ENCODE peak calls at places on chromosomes 12 and 14, in eight cellular contexts. Q is HCT116, S is GM23338, V is neural progenitor cell, D is PC-3, C is MM.1S, X is hepatocyte, L is GM23248. Z is an unnamed sample.

GRCh38 chr14:69298131-69299071 is 38.4 kb downstream of the GALNT16 start:
- DNase-seq in C (no peak), Q (no peak), D (no peak), L (no peak), S (no peak), V (peak; percentile 37), X (no peak), Z (no peak)

GRCh38 chr14:83548061-83548839 is 1981.7 kb upstream of the FLRT2 start:
- DNase-seq in L (no peak), Q (no peak), X (no peak), V (peak; percentile 2), C (no peak), D (peak; percentile 25), S (peak; percentile 5), Z (no peak)

GRCh38 chr12:116133609-116134214 is 143.8 kb downstream of the MED13L start:
- DNase-seq in S (no peak), Q (no peak), C (no peak), D (no peak), X (no peak), L (no peak), V (no peak), Z (no peak)

GRCh38 chr14:51996148-51996746 is 6.9 kb downstream of the RTRAF start:
- DNase-seq in C (no peak), Q (no peak), D (peak; percentile 58), S (peak; percentile 56), X (peak; percentile 55), L (peak; percentile 60), V (peak; percentile 32), Z (peak; percentile 16)

GRCh38 chr12:76782440-76782996 is 18.6 kb downstream of the ZDHHC17 start:
- DNase-seq in D (no peak), X (no peak), L (no peak), Q (no peak), V (no peak), S (no peak), C (no peak), Z (no peak)

GRCh38 chr12:121866331-121866730 is 7.7 kb upstream of the HPD start:
- DNase-seq in S (no peak), V (no peak), C (no peak), L (no peak), Q (no peak), D (no peak), X (no peak), Z (no peak)

GRCh38 chr12:103273645-103274044 is 222.1 kb downstream of the C12orf42 start:
- DNase-seq in Q (no peak), V (no peak), L (no peak), S (no peak), X (peak; percentile 55), D (no peak), C (peak; percentile 71), Z (no peak)

GRCh38 chr12:121400332-121401139 is 618 bp downstream of the RNF34 start:
- DNase-seq in L (peak; percentile 71), D (peak; percentile 68), X (peak; percentile 61), S (peak; percentile 66), V (peak; percentile 60), C (peak; percentile 26), Q (peak; percentile 22), Z (peak; percentile 59)

GRCh38 chr12:4006743-4007142 is 133.5 kb upstream of the PARP11 start:
- DNase-seq in D (peak; percentile 37), Q (no peak), C (no peak), X (no peak), S (no peak), L (no peak), V (no peak), Z (no peak)

GRCh38 chr12:8078400-8078799 is 3.7 kb upstream of the NECAP1 start:
- DNase-seq in D (peak; percentile 29), V (peak; percentile 62), C (peak; percentile 69), Q (peak; percentile 50), X (peak; percentile 59), L (peak; percentile 69), S (peak; percentile 60), Z (peak; percentile 66)

GRCh38 chr12:45285717-45286116 is 69.8 kb downstream of the ANO6 start:
- DNase-seq in X (no peak), V (no peak), Q (no peak), C (no peak), D (no peak), L (no peak), S (peak; percentile 40), Z (no peak)

GRCh38 chr14:89365071-89365801 is 51.8 kb downstream of the FOXN3 start:
- DNase-seq in V (no peak), Q (no peak), L (no peak), D (no peak), X (no peak), S (no peak), C (peak; percentile 6), Z (peak; percentile 82)

GRCh38 chr14:101191882-101192660 is 288.5 kb upstream of the RTL1 start:
- DNase-seq in V (no peak), Q (no peak), S (no peak), D (no peak), X (no peak), C (no peak), L (no peak), Z (no peak)

GRCh38 chr14:96246535-96246839 is 9.5 kb upstream of the BDKRB1 start:
- DNase-seq in L (peak; percentile 100), D (peak; percentile 31), Q (no peak), S (no peak), V (no peak), C (no peak), X (peak; percentile 86), Z (no peak)

GRCh38 chr12:91413591-91413990 is 231.0 kb upstream of the DCN start:
- DNase-seq in S (no peak), X (peak; percentile 70), Q (peak; percentile 51), D (peak; percentile 95), V (no peak), L (peak; percentile 57), C (no peak), Z (no peak)

GRCh38 chr14:105562713-105563346 is 36.4 kb downstream of the TMEM121 start:
- DNase-seq in Q (no peak), L (no peak), V (no peak), D (no peak), S (no peak), X (no peak), C (no peak), Z (peak; percentile 25)

GRCh38 chr14:105568859-105569766 is 42.7 kb downstream of the TMEM121 start:
- DNase-seq in C (no peak), D (no peak), L (no peak), Q (no peak), S (no peak), V (no peak), X (no peak), Z (peak; percentile 10)

GRCh38 chr14:105563347-105563737 is 37.0 kb downstream of the TMEM121 start:
- DNase-seq in S (no peak), V (no peak), C (no peak), Q (no peak), L (no peak), D (no peak), X (no peak), Z (peak; percentile 4)
- TF ChIP-seq EZH2phosphoT487 in S (no peak), V (no peak), C (no peak), Q (no peak), L (no peak), D (no peak), X (no peak), Z (no peak)

GRCh38 chr14:21072102-21072501 is 2.0 kb downstream of the ARHGEF40 start:
- DNase-seq in L (peak; percentile 93), D (no peak), C (no peak), V (no peak), S (peak; percentile 30), X (peak; percentile 56), Q (no peak), Z (no peak)
- H3K4me3 ChIP-seq in L (peak overlapping the region; percentile 87), D (no peak overlapping the region), C (peak overlapping the region; percentile 75), V (peak overlapping the region; percentile 75), S (peak overlapping the region; percentile 95), X (peak overlapping the region; percentile 33), Q (no peak overlapping the region), Z (peak overlapping the region; percentile 68)

DNA sequence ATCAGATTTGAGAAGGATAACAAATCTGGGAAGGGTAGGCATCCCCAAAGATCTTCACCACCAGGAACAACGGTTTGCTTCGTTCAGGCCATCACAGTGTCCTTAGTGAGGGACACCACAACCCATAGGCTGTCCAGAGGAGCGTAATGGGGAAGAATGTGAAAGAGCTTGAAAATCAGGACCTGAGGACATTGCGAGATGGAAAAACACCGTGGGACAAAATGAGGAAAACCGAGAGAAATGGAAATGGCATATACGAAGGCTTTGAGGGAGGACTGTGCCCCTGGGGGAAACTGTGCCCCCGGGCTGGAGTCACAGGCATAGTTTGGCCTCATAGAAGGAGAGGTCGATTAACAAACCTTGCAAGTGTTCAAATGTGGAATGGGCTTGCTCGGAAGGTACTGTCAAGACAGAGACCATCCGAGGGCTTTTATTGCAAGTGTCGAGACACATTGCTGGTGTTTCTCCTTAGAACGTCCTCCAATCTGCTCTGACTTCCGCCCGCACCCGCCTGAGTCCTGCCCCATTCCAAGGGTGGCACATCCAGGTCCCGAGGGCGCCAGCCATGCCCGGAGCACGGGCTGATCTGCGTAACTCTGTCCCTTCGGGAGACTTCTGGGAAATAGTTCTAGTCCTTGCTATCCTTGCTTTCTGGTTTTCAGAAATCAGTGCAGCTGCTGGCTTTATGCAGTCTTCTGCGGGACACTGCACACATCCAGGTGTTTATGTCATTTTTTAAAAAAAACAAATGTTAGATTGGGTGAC is 885 bp upstream of the PALS1 start:
- DNase-seq in D (peak; percentile 67), V (peak; percentile 28), C (peak; percentile 8), Q (no peak), L (peak; percentile 72), X (peak; percentile 52), S (peak; percentile 45), Z (peak; percentile 31)
- TF ChIP-seq EZH2phosphoT487 in D (no peak), V (no peak), C (no peak), Q (no peak), L (no peak), X (no peak), S (no peak), Z (no peak)

GRCh38 chr14:53354331-53354730 is 201.2 kb upstream of the DDHD1 start:
- DNase-seq in X (no peak), C (no peak), L (no peak), V (no peak), Q (no peak), D (no peak), S (no peak), Z (no peak)

GRCh38 chr14:53356361-53357150 is 203.4 kb upstream of the DDHD1 start:
- DNase-seq in V (peak; percentile 18), Q (no peak), C (no peak), S (no peak), L (peak; percentile 3), X (no peak), D (no peak), Z (no peak)

GRCh38 chr14:53360821-53361220 is 207.7 kb upstream of the DDHD1 start:
- DNase-seq in C (no peak), X (no peak), S (no peak), V (no peak), L (no peak), D (no peak), Q (no peak), Z (no peak)

GRCh38 chr14:53358166-53358565 is 205.0 kb upstream of the DDHD1 start:
- DNase-seq in S (no peak), C (no peak), D (no peak), Q (no peak), V (no peak), L (no peak), X (no peak), Z (no peak)

GRCh38 chr14:53355581-53356112 is 202.5 kb upstream of the DDHD1 start:
- DNase-seq in L (peak; percentile 65), S (peak; percentile 88), V (peak; percentile 89), C (no peak), X (peak; percentile 39), Q (peak; percentile 39), D (peak; percentile 49), Z (no peak)
- H3K4me3 ChIP-seq in L (no peak overlapping the region), S (no peak overlapping the region), V (peak overlapping the region; percentile 3), C (no peak overlapping the region), X (no peak overlapping the region), Q (no peak overlapping the region), D (no peak overlapping the region), Z (no peak overlapping the region)